ENCODE peak calls at places on chromosomes 6 and 20, in six cellular contexts. L, B, C, E, S and G are unnamed samples.

GRCh38 chr6:129683606-129684322 is 26.2 kb downstream of the ARHGAP18 start:
- DNase-seq in B (peak; percentile 42), L (peak; percentile 52), C (peak; percentile 99), S (peak; percentile 99), E (peak; percentile 39), G (peak; percentile 61)

GRCh38 chr20:16518068-16518783 is 55.0 kb downstream of the KIF16B start:
- DNase-seq in L (no peak), S (peak; percentile 58), B (no peak), C (peak; percentile 60), E (peak; percentile 44), G (peak; percentile 9)

GRCh38 chr20:4962257-4962855 is 39.0 kb downstream of the SLC23A2 start:
- DNase-seq in C (no peak), S (no peak), E (no peak), L (no peak), B (no peak), G (peak; percentile 15)

GRCh38 chr6:151370509-151371078 is 20.8 kb downstream of the ZBTB2 start:
- DNase-seq in C (peak; percentile 43), E (no peak), B (no peak), L (no peak), S (peak; percentile 47), G (no peak)

GRCh38 chr6:14059791-14060436 is 57.7 kb upstream of the CD83 start:
- DNase-seq in E (no peak), S (no peak), L (no peak), C (no peak), B (no peak), G (no peak)

GRCh38 chr6:65545920-65546319 is 161.1 kb downstream of the EYS start:
- DNase-seq in L (no peak), E (no peak), C (no peak), S (peak; percentile 0), B (no peak), G (no peak)

GRCh38 chr6:121897337-121897760 is 461.9 kb downstream of the GJA1 start:
- DNase-seq in B (no peak), L (no peak), C (peak; percentile 30), E (peak; percentile 13), S (peak; percentile 31), G (no peak)

GRCh38 chr6:44024597-44025219 is 102.5 kb downstream of the MRPL14 start:
- DNase-seq in E (no peak), B (no peak), C (no peak), L (no peak), S (no peak), G (no peak)

GRCh38 chr20:2065111-2065510 is 36.5 kb upstream of the STK35 start:
- DNase-seq in L (no peak), C (no peak), S (peak; percentile 8), E (no peak), B (no peak), G (no peak)

GRCh38 chr6:143806282-143807102 is 36.6 kb upstream of the LTV1 start:
- DNase-seq in L (no peak), C (peak; percentile 74), B (peak; percentile 73), E (no peak), S (peak; percentile 86), G (peak; percentile 76)

GRCh38 chr6:62479722-62480121 is 193.7 kb upstream of the KHDRBS2 start:
- DNase-seq in L (no peak), E (no peak), B (no peak), S (no peak), C (no peak), G (no peak)

GRCh38 chr6:71080793-71081192 is 123.9 kb upstream of the B3GAT2 start:
- DNase-seq in B (no peak), E (no peak), C (peak; percentile 41), S (peak; percentile 90), L (no peak), G (no peak)

GRCh38 chr6:128606611-128607010 is 86.2 kb upstream of the PTPRK start:
- DNase-seq in L (no peak), S (no peak), C (no peak), B (no peak), E (no peak), G (no peak)

GRCh38 chr6:46501136-46502089 is 10.2 kb upstream of the RCAN2 start:
- DNase-seq in E (no peak), B (no peak), C (no peak), S (peak; percentile 44), L (no peak), G (no peak)

GRCh38 chr6:18586133-18586532 is 199.0 kb downstream of the RNF144B start:
- DNase-seq in B (no peak), E (no peak), S (no peak), L (no peak), C (no peak), G (no peak)

GRCh38 chr20:33177866-33178265 is 9.9 kb downstream of the BPIFA2 start:
- DNase-seq in E (no peak), C (no peak), L (no peak), B (no peak), S (no peak), G (no peak)

GRCh38 chr20:4109307-4109564 is 93.9 kb upstream of the RNF24 start:
- DNase-seq in C (no peak), S (no peak), L (no peak), B (no peak), E (no peak), G (no peak)

GRCh38 chr20:39851459-39851858 is 837.6 kb downstream of the MAFB start:
- DNase-seq in S (peak; percentile 82), E (no peak), C (peak; percentile 41), L (no peak), B (no peak), G (no peak)

GRCh38 chr6:110101885-110102284 is 77.6 kb downstream of the WASF1 start:
- DNase-seq in E (no peak), B (no peak), L (peak; percentile 65), C (no peak), S (no peak), G (no peak)

GRCh38 chr6:119467478-119468081 is 118.0 kb upstream of the MAN1A1 start:
- DNase-seq in C (peak; percentile 45), S (peak; percentile 60), L (no peak), E (no peak), B (no peak), G (no peak)